ENCODE peak calls at places on chromosomes 13 and 19, in four cellular contexts. One of them, this sample, is unnamed. For H3K4me1, the result is how much of the 10 kb centered on the place peaks cover.

GRCh38 chr13:83162493-83162892 is 719.8 kb downstream of the SLITRK1 start:
- DNase-seq in PC-3: no peak
- DNase-seq in neural progenitor cell: peak
- DNase-seq in K562: no peak
- DNase-seq in this sample: peak

GRCh38 chr13:31929031-31929770 is 102.4 kb upstream of the FRY start:
- DNase-seq in K562: no peak
- DNase-seq in PC-3: no peak
- DNase-seq in neural progenitor cell: no peak
- DNase-seq in this sample: no peak

GRCh38 chr19:33675501-33676124 is 53.9 kb downstream of the CHST8 start:
- DNase-seq in K562: no peak
- DNase-seq in PC-3: no peak
- DNase-seq in neural progenitor cell: peak
- DNase-seq in this sample: no peak

GRCh38 chr13:40069173-40070044 is 413.9 kb downstream of the COG6 start:
- DNase-seq in neural progenitor cell: peak
- DNase-seq in PC-3: peak
- DNase-seq in K562: peak
- DNase-seq in this sample: peak

GRCh38 chr19:51210385-51210784 is 14.5 kb upstream of the CD33 start:
- DNase-seq in K562: no peak
- DNase-seq in PC-3: no peak
- DNase-seq in neural progenitor cell: no peak
- DNase-seq in this sample: no peak

GRCh38 chr19:34193876-34194275 is 21.6 kb downstream of the LSM14A start:
- DNase-seq in PC-3: no peak
- DNase-seq in K562: no peak
- DNase-seq in neural progenitor cell: no peak
- DNase-seq in this sample: no peak

GRCh38 chr19:802888-803561 is 5.8 kb downstream of the PTBP1 start:
- DNase-seq in K562: peak
- DNase-seq in neural progenitor cell: no peak
- DNase-seq in PC-3: no peak
- DNase-seq in this sample: peak

GRCh38 chr13:70457474-70457873 is 349.2 kb upstream of the KLHL1 start:
- DNase-seq in K562: no peak
- DNase-seq in PC-3: peak
- DNase-seq in neural progenitor cell: no peak
- DNase-seq in this sample: no peak

GRCh38 chr19:12769689-12770088 is 5.7 kb downstream of the HOOK2 start:
- DNase-seq in neural progenitor cell: peak
- DNase-seq in PC-3: no peak
- DNase-seq in K562: peak
- DNase-seq in this sample: no peak

GRCh38 chr19:13849991-13850909 is 26.7 kb upstream of the NANOS3 start:
- DNase-seq in neural progenitor cell: peak
- DNase-seq in PC-3: peak
- DNase-seq in K562: peak
- DNase-seq in this sample: peak

GRCh38 chr13:98647121-98647520 is 70.2 kb upstream of the STK24 start:
- DNase-seq in PC-3: no peak
- DNase-seq in K562: no peak
- DNase-seq in neural progenitor cell: no peak
- DNase-seq in this sample: no peak

GRCh38 chr13:43285891-43286602 is 262.7 kb downstream of the DNAJC15 start:
- DNase-seq in K562: no peak
- DNase-seq in neural progenitor cell: peak
- DNase-seq in PC-3: peak
- DNase-seq in this sample: peak

GRCh38 chr13:42970824-42971669 is 21.0 kb downstream of the EPSTI1 start:
- DNase-seq in PC-3: peak
- DNase-seq in K562: peak
- DNase-seq in neural progenitor cell: peak
- DNase-seq in this sample: peak

GRCh38 chr13:35920816-35921215 is 210.4 kb downstream of the DCLK1 start:
- DNase-seq in K562: no peak
- DNase-seq in neural progenitor cell: no peak
- DNase-seq in PC-3: no peak
- DNase-seq in this sample: no peak

DNA sequence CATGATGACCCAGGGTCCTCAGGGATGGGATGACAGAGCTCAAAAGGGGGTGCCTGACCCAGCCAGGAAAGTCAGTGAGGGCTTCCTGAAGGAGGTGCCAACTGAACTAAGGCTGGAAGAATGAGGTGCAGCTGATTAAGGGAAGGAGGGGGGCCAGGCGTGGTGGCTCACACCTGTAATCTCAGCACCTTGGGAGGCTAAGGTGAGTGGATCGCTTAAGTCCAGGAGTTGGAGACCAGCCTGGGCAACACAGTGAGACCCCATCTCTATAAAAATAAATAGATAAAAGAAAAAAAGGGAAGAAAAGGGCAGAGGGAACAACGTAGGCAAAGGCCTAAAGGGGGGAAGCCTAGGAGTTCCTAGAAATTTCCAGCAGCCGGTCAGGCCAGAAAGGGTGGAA is 9.1 kb upstream of the LYPD3 start:
- DNase-seq in neural progenitor cell: no peak
- DNase-seq in K562: no peak
- DNase-seq in PC-3: no peak
- DNase-seq in this sample: no peak
- H3K4me1 ChIP-seq in neural progenitor cell: under half
- H3K4me1 ChIP-seq in K562: under half
- H3K4me1 ChIP-seq in PC-3: under half
- H3K4me1 ChIP-seq in this sample: under half

GRCh38 chr19:47427241-47428176 is 8.2 kb upstream of the MEIS3 start:
- DNase-seq in neural progenitor cell: peak
- DNase-seq in PC-3: peak
- DNase-seq in K562: peak
- DNase-seq in this sample: peak

GRCh38 chr19:47428177-47428894 is 9.0 kb upstream of the MEIS3 start:
- DNase-seq in PC-3: peak
- DNase-seq in neural progenitor cell: peak
- DNase-seq in K562: peak
- DNase-seq in this sample: peak

GRCh38 chr19:47432091-47432490 is 12.8 kb upstream of the MEIS3 start:
- DNase-seq in neural progenitor cell: no peak
- DNase-seq in K562: no peak
- DNase-seq in PC-3: no peak
- DNase-seq in this sample: no peak

GRCh38 chr19:47430041-47430802 is 10.9 kb upstream of the MEIS3 start:
- DNase-seq in PC-3: no peak
- DNase-seq in K562: no peak
- DNase-seq in neural progenitor cell: peak
- DNase-seq in this sample: no peak

GRCh38 chr19:47429140-47429793 is 9.9 kb upstream of the MEIS3 start:
- DNase-seq in neural progenitor cell: no peak
- DNase-seq in PC-3: no peak
- DNase-seq in K562: no peak
- DNase-seq in this sample: no peak
- TF ChIP-seq EZH2 in neural progenitor cell: no peak
- TF ChIP-seq EZH2 in PC-3: no peak
- TF ChIP-seq EZH2 in K562: no peak
- TF ChIP-seq EZH2 in this sample: no peak

DNA sequence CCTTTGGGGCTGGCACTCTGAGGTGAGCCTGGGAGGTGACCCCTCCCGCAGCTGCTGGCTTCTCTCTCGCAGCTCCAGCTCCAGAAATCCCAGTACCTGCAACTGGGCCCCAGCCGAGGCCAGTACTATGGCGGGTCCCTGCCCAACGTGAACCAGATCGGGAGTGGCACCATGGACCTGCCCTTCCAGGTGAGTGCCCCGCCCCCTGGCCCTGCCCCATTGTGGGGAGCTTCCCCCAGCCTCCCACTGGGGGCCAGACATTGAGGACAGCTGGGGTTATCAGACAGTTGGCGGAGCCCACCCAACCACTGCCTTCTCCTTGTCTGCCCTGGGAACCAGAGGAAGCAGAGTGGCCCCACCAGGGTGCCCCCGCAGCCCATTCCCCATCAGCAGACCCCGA is 48.3 kb downstream of the COMP start:
- DNase-seq in PC-3: no peak
- DNase-seq in neural progenitor cell: no peak
- DNase-seq in K562: peak
- DNase-seq in this sample: no peak
- H3K4me1 ChIP-seq in PC-3: under half
- H3K4me1 ChIP-seq in neural progenitor cell: under half
- H3K4me1 ChIP-seq in K562: half or more
- H3K4me1 ChIP-seq in this sample: under half

DNA sequence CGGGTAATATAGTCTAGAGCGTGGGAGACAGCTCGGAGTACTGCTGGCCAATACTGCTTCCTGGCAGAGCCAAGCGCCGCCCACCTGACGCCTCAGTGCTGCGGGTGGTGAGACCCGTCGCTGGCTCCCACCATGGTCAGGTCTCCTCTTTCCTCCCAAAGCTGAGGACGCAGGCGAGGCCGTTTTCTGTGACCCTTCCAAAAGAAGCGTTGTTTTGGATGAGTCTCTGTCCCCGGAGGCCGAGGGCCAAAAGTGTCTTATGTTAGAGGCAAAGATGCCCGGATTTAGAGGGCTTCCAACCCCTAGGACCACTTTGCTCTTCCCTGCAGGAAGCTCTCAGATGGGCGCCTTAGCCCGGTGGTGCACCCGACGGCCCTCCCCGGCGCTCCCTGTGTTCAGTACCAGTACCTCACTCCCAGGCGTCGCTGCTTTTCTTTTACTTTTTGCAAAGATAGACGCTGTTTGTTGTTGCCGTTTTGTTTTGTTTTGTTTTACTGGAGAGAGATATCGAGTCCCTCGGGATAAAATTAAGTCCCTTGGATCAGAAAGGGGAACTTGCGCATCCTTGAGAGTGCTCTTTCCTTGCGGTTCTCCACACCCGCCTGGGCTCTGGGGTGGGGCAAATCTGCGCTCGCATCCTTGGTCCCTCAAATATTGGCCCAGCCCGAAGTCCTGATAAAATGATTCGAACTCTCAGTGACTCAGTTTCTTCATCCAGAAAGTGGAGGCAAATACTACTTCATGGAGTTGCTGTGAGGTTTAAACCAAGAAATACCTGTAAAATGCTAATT is 7.0 kb downstream of the PDX1 start:
- DNase-seq in neural progenitor cell: peak
- DNase-seq in K562: no peak
- DNase-seq in PC-3: no peak
- DNase-seq in this sample: no peak
- TF ChIP-seq EZH2 in neural progenitor cell: peak
- TF ChIP-seq EZH2 in K562: no peak
- TF ChIP-seq EZH2 in PC-3: peak
- TF ChIP-seq EZH2 in this sample: peak

GRCh38 chr13:33352520-33352919 is 67.0 kb upstream of the STARD13 start:
- DNase-seq in K562: no peak
- DNase-seq in PC-3: no peak
- DNase-seq in neural progenitor cell: no peak
- DNase-seq in this sample: no peak
- H3K4me1 ChIP-seq in K562: under half
- H3K4me1 ChIP-seq in PC-3: under half
- H3K4me1 ChIP-seq in neural progenitor cell: under half
- H3K4me1 ChIP-seq in this sample: under half

This sample was measured in A673.